ENCODE peak calls at places on chromosomes 12 and 14, in nine cellular contexts. X is choroid plexus epithelial cell; M is adrenal gland; C is progenitor cell of endocrine pancreas; B is CD4-positive, CD25-positive, alpha-beta regulatory T cell; H is HFFc6; I is lower leg skin; T is GM12865; Q is NCI-H2081 treated with DMSO at 0.1 percent for 48 hours. V is an unnamed sample.
A peak's percentile ranks its signal among the peaks of the same experiment; 100 is the strongest.

GRCh38 chr12:31412292-31412801 is 86.4 kb upstream of the SINHCAF start:
- DNase-seq in H (no peak), T (no peak), B (no peak), M (no peak), I (no peak), X (no peak), C (no peak), Q (no peak), V (no peak)

GRCh38 chr12:122834229-122834920 is 882 bp upstream of the HIP1R start:
- DNase-seq in T (no peak), B (peak; percentile 28), M (peak; percentile 71), Q (no peak), I (peak; percentile 90), X (peak; percentile 57), C (peak; percentile 40), H (peak; percentile 51), V (peak; percentile 75)

GRCh38 chr14:78576437-78577166 is 406.4 kb downstream of the NRXN3 start:
- DNase-seq in I (no peak), M (no peak), B (no peak), X (no peak), H (no peak), C (no peak), T (no peak), Q (no peak), V (no peak)

GRCh38 chr12:113610698-113611097 is 139.0 kb upstream of the LHX5 start:
- DNase-seq in I (no peak), Q (no peak), H (no peak), B (no peak), T (no peak), M (no peak), X (no peak), C (no peak), V (no peak)

GRCh38 chr14:27608377-27608776 is 1010.5 kb upstream of the NOVA1 start:
- DNase-seq in Q (no peak), X (no peak), C (no peak), H (no peak), I (no peak), B (no peak), T (no peak), M (no peak), V (no peak)

GRCh38 chr12:45962553-45963325 is 27.6 kb downstream of the SCAF11 start:
- DNase-seq in H (no peak), T (no peak), I (no peak), Q (no peak), C (no peak), M (no peak), X (no peak), B (no peak), V (no peak)

GRCh38 chr12:2644678-2645405 is 149.9 kb upstream of the FKBP4 start:
- DNase-seq in C (no peak), M (no peak), X (no peak), Q (no peak), B (no peak), I (peak; percentile 25), H (no peak), T (no peak), V (no peak)

GRCh38 chr14:104049576-104050240 is 35.8 kb upstream of the ASPG start:
- DNase-seq in H (no peak), T (no peak), C (no peak), B (no peak), X (no peak), I (no peak), Q (no peak), M (no peak), V (no peak)